ENCODE peak calls at places on chromosomes 11 and 22, in seven cellular contexts. One of them, this sample, is unnamed.

GRCh38 chr22:46220921-46221320 is 29.2 kb downstream of the CDPF1 start:
- DNase-seq in GM12878: peak
- DNase-seq in IMR-90: peak
- DNase-seq in A549: no peak
- DNase-seq in AG09309: no peak
- DNase-seq in upper lobe of right lung: no peak
- DNase-seq in ovary: no peak
- DNase-seq in this sample: no peak

GRCh38 chr11:57444362-57445074 is 15.8 kb upstream of the RTN4RL2 start:
- DNase-seq in GM12878: no peak
- DNase-seq in upper lobe of right lung: no peak
- DNase-seq in AG09309: peak
- DNase-seq in A549: peak
- DNase-seq in IMR-90: no peak
- DNase-seq in ovary: no peak
- DNase-seq in this sample: no peak

GRCh38 chr11:88555018-88555828 is 217.7 kb upstream of the CTSC start:
- DNase-seq in ovary: no peak
- DNase-seq in GM12878: no peak
- DNase-seq in upper lobe of right lung: no peak
- DNase-seq in AG09309: peak
- DNase-seq in IMR-90: peak
- DNase-seq in A549: peak
- DNase-seq in this sample: peak

GRCh38 chr11:47399860-47400812 is 8.3 kb upstream of the SLC39A13 start:
- DNase-seq in IMR-90: no peak
- DNase-seq in A549: no peak
- DNase-seq in upper lobe of right lung: no peak
- DNase-seq in ovary: peak
- DNase-seq in GM12878: no peak
- DNase-seq in AG09309: no peak
- DNase-seq in this sample: no peak

GRCh38 chr22:50274311-50274710 is 4.1 kb upstream of the MAPK11 start:
- DNase-seq in GM12878: no peak
- DNase-seq in upper lobe of right lung: no peak
- DNase-seq in AG09309: no peak
- DNase-seq in ovary: peak
- DNase-seq in A549: peak
- DNase-seq in IMR-90: peak
- DNase-seq in this sample: no peak

GRCh38 chr22:26481694-26482093 is 1.9 kb downstream of the HPS4 start:
- DNase-seq in upper lobe of right lung: no peak
- DNase-seq in ovary: no peak
- DNase-seq in A549: no peak
- DNase-seq in GM12878: no peak
- DNase-seq in AG09309: no peak
- DNase-seq in IMR-90: no peak
- DNase-seq in this sample: no peak

GRCh38 chr11:123060265-123061000 is 1.5 kb downstream of the HSPA8 start:
- DNase-seq in upper lobe of right lung: no peak
- DNase-seq in GM12878: no peak
- DNase-seq in AG09309: no peak
- DNase-seq in A549: no peak
- DNase-seq in ovary: no peak
- DNase-seq in IMR-90: no peak
- DNase-seq in this sample: no peak

GRCh38 chr11:38593649-38594048 is 1995.6 kb upstream of the RAG2 start:
- DNase-seq in A549: no peak
- DNase-seq in upper lobe of right lung: no peak
- DNase-seq in IMR-90: peak
- DNase-seq in GM12878: no peak
- DNase-seq in AG09309: no peak
- DNase-seq in ovary: no peak
- DNase-seq in this sample: no peak

GRCh38 chr11:85595285-85595884 is 31.8 kb downstream of the DLG2 start:
- DNase-seq in IMR-90: peak
- DNase-seq in A549: peak
- DNase-seq in GM12878: peak
- DNase-seq in ovary: no peak
- DNase-seq in upper lobe of right lung: no peak
- DNase-seq in AG09309: peak
- DNase-seq in this sample: no peak

GRCh38 chr11:65429724-65430405 is 7.3 kb downstream of the NEAT1 start:
- DNase-seq in AG09309: peak
- DNase-seq in GM12878: no peak
- DNase-seq in IMR-90: peak
- DNase-seq in upper lobe of right lung: peak
- DNase-seq in ovary: peak
- DNase-seq in A549: peak
- DNase-seq in this sample: peak

GRCh38 chr11:83502041-83502440 is 215.9 kb upstream of the CCDC90B start:
- DNase-seq in AG09309: no peak
- DNase-seq in ovary: no peak
- DNase-seq in A549: no peak
- DNase-seq in GM12878: no peak
- DNase-seq in upper lobe of right lung: no peak
- DNase-seq in IMR-90: no peak
- DNase-seq in this sample: no peak

GRCh38 chr11:43573233-43573632 is 107.3 kb upstream of the HSD17B12 start:
- DNase-seq in A549: peak
- DNase-seq in AG09309: no peak
- DNase-seq in IMR-90: no peak
- DNase-seq in upper lobe of right lung: no peak
- DNase-seq in ovary: no peak
- DNase-seq in GM12878: no peak
- DNase-seq in this sample: no peak

GRCh38 chr22:19003518-19003917 is 67.4 kb upstream of the PRODH start:
- DNase-seq in ovary: no peak
- DNase-seq in GM12878: no peak
- DNase-seq in IMR-90: no peak
- DNase-seq in A549: no peak
- DNase-seq in AG09309: no peak
- DNase-seq in upper lobe of right lung: no peak
- DNase-seq in this sample: no peak

GRCh38 chr11:14672635-14673034 is 29.0 kb downstream of the PDE3B start:
- DNase-seq in ovary: no peak
- DNase-seq in upper lobe of right lung: no peak
- DNase-seq in GM12878: no peak
- DNase-seq in AG09309: no peak
- DNase-seq in IMR-90: peak
- DNase-seq in A549: no peak
- DNase-seq in this sample: no peak

GRCh38 chr11:96082936-96083335 is 159.0 kb upstream of the MTMR2 start:
- DNase-seq in IMR-90: no peak
- DNase-seq in ovary: no peak
- DNase-seq in GM12878: no peak
- DNase-seq in A549: no peak
- DNase-seq in upper lobe of right lung: no peak
- DNase-seq in AG09309: no peak
- DNase-seq in this sample: no peak

GRCh38 chr22:25083414-25084166 is 116.1 kb upstream of the CRYBB3 start:
- DNase-seq in AG09309: no peak
- DNase-seq in upper lobe of right lung: no peak
- DNase-seq in IMR-90: no peak
- DNase-seq in ovary: no peak
- DNase-seq in A549: no peak
- DNase-seq in GM12878: no peak
- DNase-seq in this sample: no peak

GRCh38 chr11:13862845-13863392 is 99.6 kb upstream of the SPON1 start:
- DNase-seq in GM12878: no peak
- DNase-seq in upper lobe of right lung: no peak
- DNase-seq in IMR-90: no peak
- DNase-seq in ovary: no peak
- DNase-seq in AG09309: no peak
- DNase-seq in A549: no peak
- DNase-seq in this sample: no peak

GRCh38 chr11:103108933-103109817 is at the start of gene DYNC2H1:
- DNase-seq in A549: peak
- DNase-seq in ovary: peak
- DNase-seq in IMR-90: peak
- DNase-seq in upper lobe of right lung: peak
- DNase-seq in GM12878: peak
- DNase-seq in AG09309: peak
- DNase-seq in this sample: peak

GRCh38 chr11:102010776-102011500 is 36.3 kb upstream of the CFAP300 start:
- DNase-seq in A549: peak
- DNase-seq in AG09309: peak
- DNase-seq in GM12878: no peak
- DNase-seq in ovary: no peak
- DNase-seq in IMR-90: peak
- DNase-seq in upper lobe of right lung: peak
- DNase-seq in this sample: peak

GRCh38 chr11:96094156-96094555 is 170.2 kb upstream of the MTMR2 start:
- DNase-seq in ovary: no peak
- DNase-seq in GM12878: no peak
- DNase-seq in upper lobe of right lung: no peak
- DNase-seq in A549: no peak
- DNase-seq in IMR-90: no peak
- DNase-seq in AG09309: no peak
- DNase-seq in this sample: no peak

GRCh38 chr22:44714703-44715350 is 12.8 kb downstream of the PRR5 start:
- DNase-seq in IMR-90: no peak
- DNase-seq in A549: no peak
- DNase-seq in AG09309: no peak
- DNase-seq in upper lobe of right lung: no peak
- DNase-seq in GM12878: no peak
- DNase-seq in ovary: no peak
- DNase-seq in this sample: no peak

DNA sequence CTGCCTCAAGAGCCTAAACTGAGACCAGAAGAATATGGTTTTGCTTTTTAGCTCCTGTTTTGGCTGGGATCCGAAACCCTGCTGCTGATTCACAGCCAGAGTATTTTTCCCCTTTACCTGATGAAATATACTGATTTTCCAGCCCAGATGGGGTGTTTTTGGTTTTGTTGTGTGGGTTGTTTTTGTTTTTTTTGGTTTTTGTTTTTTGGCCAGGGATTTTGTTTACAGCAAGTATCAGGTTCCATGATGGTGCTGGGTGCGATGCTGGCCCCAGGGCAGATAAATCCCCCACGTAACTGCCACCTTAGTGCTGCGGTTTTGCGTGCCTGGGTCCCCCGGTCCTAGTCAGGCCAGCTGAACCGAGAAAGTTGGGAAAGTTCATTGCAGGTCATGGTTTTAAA is 103.7 kb downstream of the ZBTB16 start:
- DNase-seq in A549: no peak
- DNase-seq in ovary: peak
- DNase-seq in IMR-90: peak
- DNase-seq in AG09309: no peak
- DNase-seq in upper lobe of right lung: no peak
- DNase-seq in GM12878: no peak
- DNase-seq in this sample: peak
- H3K4me3 ChIP-seq in A549: peak
- H3K4me3 ChIP-seq in ovary: peak
- H3K4me3 ChIP-seq in IMR-90: no peak
- H3K4me3 ChIP-seq in AG09309: no peak
- H3K4me3 ChIP-seq in upper lobe of right lung: no peak
- H3K4me3 ChIP-seq in GM12878: no peak
- H3K4me3 ChIP-seq in this sample: peak

DNA sequence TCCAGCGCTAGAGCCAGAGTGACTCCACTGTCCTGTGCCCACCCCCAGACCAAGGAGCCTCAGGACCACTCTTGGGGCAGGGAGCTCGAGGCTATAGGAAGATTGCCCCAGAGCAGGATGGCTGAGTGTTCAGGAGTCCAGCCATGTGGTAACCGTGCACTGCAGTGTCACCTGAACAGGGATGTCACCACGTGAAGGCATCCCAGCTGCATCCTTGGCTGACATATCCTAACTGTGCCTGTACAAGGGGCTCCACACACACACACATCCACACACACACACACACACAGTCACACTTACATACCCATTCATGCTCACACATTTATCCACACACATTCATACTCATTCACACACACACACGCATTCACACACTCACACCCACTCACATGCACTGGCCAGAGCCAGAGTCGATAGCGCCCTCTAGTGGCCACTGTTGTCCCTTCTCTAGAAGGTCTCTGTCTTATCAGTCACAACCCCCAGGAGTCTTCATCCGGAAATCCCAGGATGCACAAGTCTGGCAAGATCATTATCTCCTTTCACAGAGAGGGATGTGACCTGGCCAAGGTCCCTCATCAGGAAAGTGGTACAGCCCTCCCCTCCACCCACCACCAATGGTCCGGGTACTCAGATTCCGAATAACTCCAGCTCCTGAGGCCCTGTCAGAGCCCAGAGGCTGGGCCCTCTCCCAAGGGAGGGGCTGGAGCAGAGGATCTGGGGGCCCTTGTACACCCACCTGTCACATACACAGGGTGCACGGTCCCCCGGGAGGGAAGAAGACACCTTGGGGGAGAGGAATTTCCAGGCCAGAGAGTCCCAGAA is 55.1 kb downstream of the IGLL5 start:
- DNase-seq in AG09309: no peak
- DNase-seq in A549: peak
- DNase-seq in GM12878: peak
- DNase-seq in IMR-90: peak
- DNase-seq in upper lobe of right lung: peak
- DNase-seq in ovary: peak
- DNase-seq in this sample: no peak
- TF ChIP-seq CTCF in AG09309: peak
- TF ChIP-seq CTCF in A549: peak
- TF ChIP-seq CTCF in GM12878: peak
- TF ChIP-seq CTCF in IMR-90: peak
- TF ChIP-seq CTCF in upper lobe of right lung: peak
- TF ChIP-seq CTCF in ovary: no peak
- TF ChIP-seq CTCF in this sample: peak

DNA sequence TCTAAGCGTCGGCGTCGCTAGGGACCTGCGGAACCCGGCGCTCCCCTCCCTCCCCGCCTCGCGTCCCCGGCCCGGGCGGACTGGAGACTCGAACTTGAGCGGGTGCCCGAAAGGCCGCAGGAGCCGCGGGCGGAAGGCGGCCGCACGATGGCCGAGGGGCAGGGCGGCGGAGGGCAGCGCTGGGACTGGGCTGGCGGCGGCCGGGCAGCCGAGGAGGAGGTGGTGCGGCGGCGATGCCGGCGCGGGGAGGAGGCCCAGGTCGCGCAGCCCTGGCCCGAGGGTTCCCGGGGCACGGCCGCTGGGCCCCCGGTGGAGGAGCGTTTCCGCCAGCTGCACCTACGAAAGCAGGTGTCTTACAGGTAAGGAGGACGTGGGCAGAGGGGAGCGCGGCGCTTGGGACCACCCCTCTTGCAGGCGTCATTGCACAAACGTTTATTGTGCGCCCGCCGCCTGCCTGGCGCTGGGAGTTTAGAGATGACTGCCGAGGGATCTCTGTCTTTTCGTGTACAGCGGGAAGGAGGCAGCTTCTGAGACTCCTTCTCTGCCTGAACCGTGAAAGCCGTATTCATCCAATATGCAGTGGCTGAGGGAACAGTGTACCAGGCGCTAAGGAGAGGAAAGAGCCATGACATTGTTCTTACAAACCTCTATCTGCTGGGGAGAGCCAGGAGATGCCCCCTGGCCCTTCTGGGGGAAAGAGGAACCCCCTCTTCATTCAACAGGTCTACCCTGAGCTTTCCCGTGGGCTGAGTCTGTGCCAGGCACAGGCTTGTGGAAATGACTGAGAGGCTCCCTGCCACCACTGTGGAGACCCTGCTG is 13.9 kb upstream of the DGKZ start:
- DNase-seq in GM12878: no peak
- DNase-seq in ovary: no peak
- DNase-seq in A549: no peak
- DNase-seq in upper lobe of right lung: no peak
- DNase-seq in IMR-90: no peak
- DNase-seq in AG09309: no peak
- DNase-seq in this sample: no peak
- H3K4me3 ChIP-seq in GM12878: peak
- H3K4me3 ChIP-seq in ovary: peak
- H3K4me3 ChIP-seq in A549: peak
- H3K4me3 ChIP-seq in upper lobe of right lung: peak
- H3K4me3 ChIP-seq in IMR-90: peak
- H3K4me3 ChIP-seq in AG09309: no peak
- H3K4me3 ChIP-seq in this sample: no peak

GRCh38 chr11:128877726-128878125 is 10.6 kb upstream of the KCNJ1 start:
- DNase-seq in IMR-90: no peak
- DNase-seq in GM12878: no peak
- DNase-seq in ovary: no peak
- DNase-seq in AG09309: no peak
- DNase-seq in A549: no peak
- DNase-seq in upper lobe of right lung: no peak
- DNase-seq in this sample: no peak
- TF ChIP-seq CTCF in IMR-90: no peak
- TF ChIP-seq CTCF in GM12878: no peak
- TF ChIP-seq CTCF in ovary: no peak
- TF ChIP-seq CTCF in AG09309: no peak
- TF ChIP-seq CTCF in A549: no peak
- TF ChIP-seq CTCF in upper lobe of right lung: no peak
- TF ChIP-seq CTCF in this sample: no peak

This sample was measured in epithelial cell of proximal tubule.